ENCODE peak calls at places on chromosome 10, in seven cellular contexts. O is type B pancreatic cell; H is naive thymus-derived CD8-positive, alpha-beta T cell; M is body of pancreas; L is Right ventricle myocardium superior; A is NCI-H2081; D is naive thymus-derived CD4-positive, alpha-beta T cell. X is an unnamed sample.

GRCh38 chr10:82552273-82552672 is 677.3 kb downstream of the NRG3 start:
- DNase-seq in O (no peak), H (no peak), M (no peak), L (no peak), A (no peak), D (no peak), X (no peak)

GRCh38 chr10:99002392-99002791 is 233.3 kb downstream of the HPSE2 start:
- DNase-seq in O (no peak), H (no peak), M (no peak), L (no peak), A (no peak), D (no peak), X (no peak)

GRCh38 chr10:55867848-55868247 is 493.2 kb downstream of the ZWINT start:
- DNase-seq in O (no peak), H (no peak), M (no peak), L (no peak), A (no peak), D (no peak), X (no peak)

GRCh38 chr10:43444897-43445466 is 8.1 kb downstream of the ZNF487 start:
- DNase-seq in O (no peak), H (no peak), M (no peak), L (no peak), A (no peak), D (no peak), X (no peak)

GRCh38 chr10:114489521-114490310 is 85.4 kb upstream of the AFAP1L2 start:
- DNase-seq in O (no peak), H (no peak), M (no peak), L (no peak), A (no peak), D (no peak), X (no peak)

GRCh38 chr10:69568472-69569143 is 4.6 kb downstream of the NEUROG3 start:
- DNase-seq in O (no peak), H (no peak), M (no peak), L (no peak), A (no peak), D (no peak), X (no peak)

GRCh38 chr10:34682580-34682979 is 132.5 kb downstream of the PARD3 start:
- DNase-seq in O (no peak), H (no peak), M (no peak), L (no peak), A (no peak), D (no peak), X (no peak)

GRCh38 chr10:124403548-124403947 is 15.2 kb downstream of the OAT start:
- DNase-seq in O (no peak), H (peak; percentile 25), M (no peak), L (no peak), A (peak; percentile 73), D (peak; percentile 69), X (peak; percentile 19)

GRCh38 chr10:4607681-4608080 is 218.3 kb upstream of the AKR1E2 start:
- DNase-seq in O (no peak), H (no peak), M (no peak), L (peak; percentile 40), A (no peak), D (no peak), X (no peak)

GRCh38 chr10:110967645-110968044 is 48.2 kb downstream of the SHOC2 start:
- DNase-seq in O (no peak), H (no peak), M (no peak), L (no peak), A (no peak), D (no peak), X (no peak)

GRCh38 chr10:45470098-45471012 is 96.3 kb downstream of the ALOX5 start:
- DNase-seq in O (no peak), H (peak; percentile 72), M (no peak), L (no peak), A (no peak), D (peak; percentile 79), X (no peak)